ENCODE peak calls at places on chromosome 10, in eight cellular contexts. N is left cardiac atrium; T is stimulated activated CD8-positive, alpha-beta memory T cell treated with anti-CD3 and anti-CD28 coated beads, Interleukin-12 subunit alpha, Interleukin-12 subunit beta, amount 100 ng/mL, for 4 hours; X is NCI-H1092; D is pons; P is Jurkat, Clone E6-1; I is skeletal muscle cell; B is GM04503. V is an unnamed sample.
A peak's percentile ranks its signal among the peaks of the same experiment; 100 is the strongest.

GRCh38 chr10:105793071-105793470 is 1152.0 kb downstream of the SORCS3 start:
- DNase-seq in X (no peak), D (no peak), T (no peak), I (peak; percentile 13), B (no peak), P (no peak), N (no peak), V (no peak)

GRCh38 chr10:110841767-110842267 is 29.9 kb upstream of the PDCD4 start:
- DNase-seq in N (no peak), P (no peak), B (no peak), X (no peak), I (no peak), D (no peak), T (no peak), V (no peak)

GRCh38 chr10:93473161-93473560 is 9.0 kb downstream of the MYOF start:
- DNase-seq in B (no peak), I (no peak), D (no peak), X (no peak), P (no peak), N (no peak), T (no peak), V (no peak)

GRCh38 chr10:126393076-126393475 is 4.8 kb upstream of the ADAM12 start:
- DNase-seq in P (peak; percentile 71), D (no peak), X (no peak), B (no peak), I (no peak), N (no peak), T (no peak), V (no peak)

GRCh38 chr10:34813626-34814227 is 1.4 kb downstream of the PARD3 start:
- DNase-seq in I (no peak), D (no peak), B (no peak), P (no peak), N (peak; percentile 43), X (no peak), T (no peak), V (no peak)

GRCh38 chr10:71083457-71083975 is 128.9 kb upstream of the UNC5B start:
- DNase-seq in X (no peak), P (no peak), I (no peak), B (no peak), T (no peak), N (no peak), D (no peak), V (no peak)

GRCh38 chr10:70115948-70116682 is 16.5 kb downstream of the AIFM2 start:
- DNase-seq in P (peak; percentile 26), N (peak; percentile 56), B (no peak), T (peak; percentile 24), I (no peak), X (peak; percentile 30), D (peak; percentile 17), V (peak; percentile 22)

GRCh38 chr10:13492493-13493180 is 36.2 kb downstream of the BEND7 start:
- DNase-seq in D (no peak), B (no peak), I (no peak), N (no peak), P (no peak), T (no peak), X (no peak), V (no peak)

GRCh38 chr10:128695326-128695725 is 569.1 kb upstream of the MKI67 start:
- DNase-seq in X (no peak), D (no peak), B (no peak), I (no peak), N (no peak), T (no peak), P (no peak), V (no peak)

GRCh38 chr10:30784521-30784895 is 155.0 kb upstream of the LYZL2 start:
- DNase-seq in I (no peak), P (no peak), T (no peak), B (no peak), N (no peak), X (no peak), D (peak; percentile 50), V (no peak)

GRCh38 chr10:113131611-113132330 is 181.7 kb downstream of the TCF7L2 start:
- DNase-seq in B (peak; percentile 92), N (no peak), X (no peak), P (no peak), D (no peak), I (peak; percentile 81), T (no peak), V (no peak)

GRCh38 chr10:103105462-103105861 is 87.6 kb downstream of the NT5C2 start:
- DNase-seq in X (no peak), P (no peak), B (no peak), T (no peak), D (no peak), N (no peak), I (no peak), V (no peak)

GRCh38 chr10:102904337-102904736 is 13.8 kb upstream of the CNNM2 start:
- DNase-seq in N (no peak), I (no peak), B (no peak), P (no peak), T (no peak), D (no peak), X (no peak), V (no peak)

GRCh38 chr10:48538611-48539010 is 66.3 kb downstream of the ARHGAP22 start:
- DNase-seq in I (no peak), N (no peak), X (no peak), D (no peak), B (no peak), T (no peak), P (no peak), V (no peak)

GRCh38 chr10:29621161-29621560 is 13.6 kb downstream of the SVIL start:
- DNase-seq in T (no peak), N (no peak), X (no peak), D (no peak), B (no peak), I (peak; percentile 85), P (no peak), V (no peak)

GRCh38 chr10:88810196-88810961 is 7.8 kb downstream of the LIPM start:
- DNase-seq in X (peak; percentile 8), B (no peak), T (no peak), I (no peak), D (peak; percentile 44), N (no peak), P (peak; percentile 81), V (no peak)

GRCh38 chr10:109456566-109457361 is 466.5 kb downstream of the XPNPEP1 start:
- DNase-seq in B (no peak), P (no peak), X (no peak), D (no peak), T (no peak), I (no peak), N (no peak), V (no peak)

GRCh38 chr10:114876602-114877300 is 55.2 kb downstream of the FHIP2A start:
- DNase-seq in T (no peak), I (no peak), B (no peak), X (peak; percentile 44), N (peak; percentile 66), D (peak; percentile 39), P (peak; percentile 51), V (no peak)

GRCh38 chr10:16754765-16755164 is 62.5 kb downstream of the RSU1 start:
- DNase-seq in T (no peak), X (no peak), P (no peak), I (no peak), N (no peak), B (no peak), D (no peak), V (no peak)

GRCh38 chr10:69057951-69058297 is 30.0 kb upstream of the SRGN start:
- DNase-seq in X (no peak), I (peak; percentile 17), N (no peak), P (no peak), B (no peak), T (no peak), D (no peak), V (no peak)

GRCh38 chr10:5387169-5387568 is 17.5 kb downstream of the TUBAL3 start:
- DNase-seq in D (no peak), B (no peak), N (no peak), P (no peak), I (no peak), X (no peak), T (no peak), V (no peak)

GRCh38 chr10:101090597-101090996 is 28.8 kb downstream of the KAZALD1 start:
- DNase-seq in D (no peak), P (no peak), X (no peak), N (no peak), I (no peak), T (no peak), B (no peak), V (no peak)

GRCh38 chr10:26881600-26882331 is 21.0 kb upstream of the ABI1 start:
- DNase-seq in N (no peak), D (peak; percentile 78), B (no peak), I (peak; percentile 21), X (peak; percentile 39), T (no peak), P (peak; percentile 47), V (no peak)

GRCh38 chr10:71401056-71401455 is 4.3 kb downstream of the CDH23 start:
- DNase-seq in D (no peak), N (no peak), T (no peak), I (no peak), P (no peak), B (no peak), X (no peak), V (no peak)

GRCh38 chr10:116590590-116591444 is at the start of gene PNLIPRP1:
- DNase-seq in B (no peak), D (no peak), T (no peak), N (no peak), P (no peak), X (no peak), I (no peak), V (no peak)